ENCODE peak calls at places on chromosomes 3 and 15, in ten cellular contexts. C is pancreas; F is GM23248; V is right cardiac atrium; H is tibial artery; Z is naive thymus-derived CD4-positive, alpha-beta T cell; U is GM12878; J is fibroblast of lung; A is adrenal gland; W is left ventricle myocardium inferior. P is an unnamed sample. For H3K4me1, the result is how much of the 10 kb centered on the place peaks cover.

GRCh38 chr3:192857148-192857735 is 60.4 kb downstream of the MB21D2 start:
- DNase-seq in U (no peak), H (no peak), A (no peak), J (no peak), Z (no peak), C (no peak), W (no peak), V (peak), F (peak), P (no peak)

GRCh38 chr15:51380999-51381806 is 39.7 kb downstream of the GLDN start:
- DNase-seq in H (peak), U (peak), V (peak), W (no peak), F (peak), A (peak), C (peak), Z (no peak), J (peak), P (peak)

GRCh38 chr3:71849674-71850073 is 64.7 kb upstream of the PROK2 start:
- DNase-seq in A (no peak), U (no peak), W (no peak), C (no peak), V (no peak), J (no peak), F (no peak), Z (no peak), H (no peak), P (no peak)

GRCh38 chr3:42025388-42026138 is 63.7 kb upstream of the ULK4 start:
- DNase-seq in H (peak), W (peak), A (peak), F (peak), C (peak), V (peak), U (no peak), Z (no peak), J (peak), P (peak)

GRCh38 chr15:40506964-40507571 is 36.3 kb downstream of the CHST14 start:
- DNase-seq in Z (peak), A (peak), J (peak), V (peak), C (peak), H (peak), W (peak), U (no peak), F (peak), P (no peak)

GRCh38 chr3:63753567-63753966 is 65.5 kb upstream of the C3orf49 start:
- DNase-seq in V (no peak), U (no peak), C (no peak), J (peak), Z (no peak), H (no peak), A (no peak), F (peak), W (no peak), P (peak)

GRCh38 chr3:51953445-51953844 is 1.7 kb upstream of the GPR62 start:
- DNase-seq in H (no peak), C (no peak), U (no peak), A (no peak), F (peak), V (no peak), Z (no peak), W (no peak), J (peak), P (no peak)

GRCh38 chr15:89317188-89317720 is 17.4 kb downstream of the POLG start:
- DNase-seq in W (no peak), Z (no peak), J (no peak), A (no peak), C (no peak), U (no peak), F (no peak), V (no peak), H (no peak), P (no peak)

GRCh38 chr15:85329561-85330421 is 50.6 kb upstream of the AKAP13 start:
- DNase-seq in H (peak), Z (peak), C (no peak), U (peak), V (peak), W (peak), J (peak), F (peak), A (peak), P (no peak)

GRCh38 chr15:81160312-81161214 is 26.5 kb downstream of the CFAP161 start:
- DNase-seq in C (no peak), H (peak), A (peak), U (no peak), W (peak), Z (no peak), V (peak), J (peak), F (peak), P (no peak)

GRCh38 chr3:49217688-49218470 is 46.5 kb downstream of the KLHDC8B start:
- DNase-seq in W (peak), A (peak), J (no peak), U (no peak), V (peak), F (peak), C (peak), H (no peak), Z (no peak), P (no peak)

GRCh38 chr15:82530606-82531379 is 9.5 kb downstream of the RPS17 start:
- DNase-seq in F (peak), H (peak), Z (peak), C (peak), V (peak), J (peak), A (peak), W (peak), U (peak), P (peak)

GRCh38 chr3:29202368-29202767 is 78.5 kb upstream of the RBMS3 start:
- DNase-seq in U (no peak), J (peak), H (no peak), W (no peak), C (no peak), F (peak), A (no peak), Z (no peak), V (no peak), P (no peak)

GRCh38 chr3:170670504-170670903 is 84.6 kb upstream of the SLC7A14 start:
- DNase-seq in F (peak), Z (no peak), C (no peak), H (no peak), U (no peak), J (peak), V (no peak), A (no peak), W (no peak), P (no peak)

GRCh38 chr3:71684752-71685151 is 40.5 kb downstream of the EIF4E3 start:
- DNase-seq in Z (no peak), A (peak), F (peak), H (no peak), V (peak), J (peak), U (no peak), W (no peak), C (no peak), P (no peak)

GRCh38 chr15:43105077-43105769 is 615 bp downstream of the UBR1 start:
- DNase-seq in F (peak), U (no peak), C (peak), A (no peak), V (no peak), J (no peak), H (no peak), W (no peak), Z (no peak), P (no peak)

GRCh38 chr3:191409791-191410359 is 51.1 kb upstream of the PYDC2 start:
- DNase-seq in U (no peak), J (no peak), V (no peak), A (no peak), H (no peak), Z (no peak), W (no peak), F (peak), C (no peak), P (no peak)

GRCh38 chr15:75677601-75678323 is 30.1 kb downstream of the SNX33 start:
- DNase-seq in U (no peak), W (no peak), H (no peak), Z (no peak), C (no peak), J (no peak), V (no peak), F (no peak), A (no peak), P (no peak)

GRCh38 chr15:27576576-27576975 is 522.5 kb downstream of the OCA2 start:
- DNase-seq in J (no peak), W (no peak), Z (no peak), F (no peak), V (no peak), H (no peak), C (no peak), A (no peak), U (no peak), P (no peak)

GRCh38 chr3:187370051-187370450 is 1.9 kb downstream of the RTP4 start:
- DNase-seq in J (no peak), Z (no peak), F (no peak), V (no peak), H (no peak), A (no peak), W (no peak), U (no peak), C (no peak), P (no peak)

GRCh38 chr3:187368251-187368733 is at the start of gene RTP4:
- DNase-seq in F (peak), A (no peak), Z (peak), J (peak), V (no peak), U (peak), H (no peak), W (no peak), C (no peak), P (no peak)

GRCh38 chr3:187367561-187368103 is 553 bp upstream of the RTP4 start:
- DNase-seq in F (no peak), Z (no peak), W (peak), U (no peak), C (no peak), J (no peak), A (no peak), H (no peak), V (peak), P (no peak)

GRCh38 chr3:187368765-187369450 is 723 bp downstream of the RTP4 start:
- DNase-seq in H (no peak), J (no peak), W (no peak), Z (no peak), U (no peak), A (no peak), V (no peak), F (peak), C (no peak), P (no peak)
- H3K4me3 ChIP-seq in H (peak), J (no peak), W (peak), Z (peak), U (peak), A (peak), V (peak), F (peak), C (peak), P (no peak)

DNA sequence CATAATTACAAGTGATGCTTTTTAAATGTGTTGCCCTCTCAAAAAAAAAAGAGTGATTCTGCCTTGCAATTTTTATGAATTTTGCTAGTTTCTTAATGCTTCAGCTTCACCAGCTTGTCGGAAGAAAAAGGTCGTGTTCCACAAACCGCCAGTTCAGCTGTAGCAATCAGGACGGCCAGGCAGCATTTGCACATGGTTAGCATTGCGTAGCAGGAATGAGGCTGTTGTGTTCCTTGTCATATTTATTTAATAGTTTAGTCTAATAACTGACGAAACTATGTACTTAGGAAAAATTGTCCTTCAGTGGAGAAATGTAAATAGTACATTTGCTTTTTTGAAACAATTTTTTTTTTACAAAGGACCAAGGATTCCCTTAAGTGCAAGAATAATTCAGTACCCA is 64.9 kb upstream of the SELENOK start:
- DNase-seq in V (no peak), W (no peak), U (no peak), J (no peak), Z (no peak), H (no peak), C (no peak), A (no peak), F (no peak), P (no peak)
- H3K27ac ChIP-seq in V (no peak), W (no peak), U (no peak), J (no peak), Z (no peak), H (no peak), C (no peak), A (no peak), F (no peak), P (no peak)

DNA sequence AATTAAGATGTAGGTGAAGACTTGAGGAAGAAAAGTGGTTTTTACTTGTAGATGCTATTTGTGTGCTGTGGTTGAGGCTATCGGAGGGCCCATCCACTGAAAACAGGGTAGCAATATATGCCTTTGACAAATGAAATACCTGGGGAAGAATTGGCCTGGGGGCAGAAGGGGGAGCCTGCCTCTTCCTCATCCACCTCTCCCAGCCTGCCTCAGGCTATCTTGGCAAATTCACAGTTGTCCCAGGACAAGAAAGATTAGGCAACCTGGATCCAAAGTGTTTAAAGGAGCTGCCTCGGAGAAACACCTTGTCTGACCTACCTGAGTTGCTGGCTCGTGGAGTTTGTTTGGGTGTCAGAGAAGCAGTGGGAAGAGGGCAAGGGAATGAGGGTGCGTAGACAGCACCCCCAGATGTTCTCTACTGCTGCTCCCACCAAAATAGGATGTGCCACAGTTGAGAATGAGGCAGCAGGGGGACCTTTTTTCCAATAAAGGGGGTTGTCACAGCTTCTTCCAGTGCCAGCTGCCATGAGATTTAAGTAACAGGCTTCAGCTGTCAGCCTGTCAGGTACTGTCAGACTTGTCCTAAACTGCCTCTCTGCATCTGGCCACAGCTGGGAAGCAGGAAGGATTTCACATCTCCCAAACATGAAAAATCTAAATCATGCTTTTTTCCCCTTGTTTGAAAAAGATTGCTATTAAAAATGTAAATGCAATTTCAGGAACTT is 9.2 kb downstream of the PLEKHO2 start:
- DNase-seq in V (no peak), W (no peak), F (no peak), U (no peak), C (no peak), J (no peak), A (no peak), H (no peak), Z (no peak), P (no peak)
- H3K4me1 ChIP-seq in V (under half), W (half or more), F (under half), U (under half), C (under half), J (half or more), A (half or more), H (half or more), Z (under half), P (under half)

GRCh38 chr15:100113351-100114075 is 228.3 kb downstream of the ADAMTS17 start:
- DNase-seq in F (no peak), C (no peak), J (no peak), W (peak), Z (no peak), V (peak), U (no peak), H (peak), A (peak), P (no peak)

GRCh38 chr15:100111103-100112060 is 230.4 kb downstream of the ADAMTS17 start:
- DNase-seq in W (peak), U (no peak), J (peak), V (peak), Z (no peak), C (no peak), A (peak), F (peak), H (peak), P (no peak)

GRCh38 chr15:100114100-100114499 is 227.7 kb downstream of the ADAMTS17 start:
- DNase-seq in W (peak), H (peak), U (no peak), F (peak), Z (no peak), C (peak), J (peak), V (peak), A (peak), P (no peak)

GRCh38 chr15:100112061-100112420 is 229.7 kb downstream of the ADAMTS17 start:
- DNase-seq in V (no peak), F (no peak), W (no peak), H (no peak), U (no peak), Z (no peak), C (no peak), A (no peak), J (no peak), P (no peak)

GRCh38 chr15:100112636-100113305 is 229.0 kb downstream of the ADAMTS17 start:
- DNase-seq in U (no peak), F (no peak), Z (no peak), C (no peak), A (no peak), J (no peak), W (no peak), V (no peak), H (peak), P (no peak)
- H3K4me3 ChIP-seq in U (no peak), F (no peak), Z (no peak), C (no peak), A (no peak), J (no peak), W (no peak), V (no peak), H (no peak), P (no peak)

DNA sequence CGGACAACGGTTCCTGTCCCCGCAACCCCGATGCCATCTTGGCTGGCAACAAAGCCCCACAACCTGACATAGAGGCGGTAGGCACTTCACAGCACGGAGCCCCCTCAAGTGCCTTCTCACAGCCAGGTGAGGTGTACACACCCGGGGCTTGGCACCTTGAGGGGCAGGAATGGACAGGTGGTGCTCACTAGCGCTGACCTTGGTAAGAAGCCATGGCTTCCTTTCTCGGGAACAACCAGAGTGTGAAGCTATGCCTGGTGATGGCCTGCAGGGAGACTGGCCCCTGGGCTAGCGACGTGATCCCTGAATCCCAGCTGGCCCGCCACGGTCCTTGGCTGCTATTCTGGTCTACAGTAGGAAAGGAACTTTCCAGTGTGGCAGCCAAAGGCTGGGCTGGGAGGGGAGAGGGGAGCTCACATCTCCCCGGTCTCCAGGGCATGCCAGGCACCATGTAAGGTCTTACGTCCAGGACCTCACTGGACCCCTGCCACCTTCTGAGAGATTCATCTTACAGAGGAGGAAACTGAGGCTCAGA is 70.6 kb upstream of the RPL32 start:
- DNase-seq in J (no peak), U (no peak), V (peak), H (no peak), W (no peak), F (no peak), Z (no peak), A (no peak), C (no peak), P (no peak)
- H3K27ac ChIP-seq in J (no peak), U (no peak), V (no peak), H (no peak), W (no peak), F (no peak), Z (no peak), A (no peak), C (no peak), P (no peak)

P was measured in iPS DF 6.9.